ENCODE peak calls at places on chromosomes 7 and 10, in ten cellular contexts. J, T, K, F, E, I, Z, Y, V and C are unnamed samples. For H3K4me1, the result is how much of the 10 kb centered on the place peaks cover.

GRCh38 chr10:10901906-10902305 is 115.8 kb upstream of the CELF2 start:
- DNase-seq in J (no peak), T (no peak), K (no peak), F (no peak), E (no peak), I (no peak), Z (no peak), Y (no peak), V (no peak), C (no peak)

GRCh38 chr7:44967571-44968446 is 11.0 kb downstream of the MYO1G start:
- DNase-seq in J (no peak), T (no peak), K (no peak), F (no peak), E (peak), I (peak), Z (no peak), Y (peak), V (no peak), C (no peak)

GRCh38 chr10:125595911-125596310 is 87.1 kb downstream of the TEX36 start:
- DNase-seq in J (no peak), T (no peak), K (no peak), F (no peak), E (no peak), I (no peak), Z (no peak), Y (no peak), V (no peak), C (no peak)

GRCh38 chr10:88292185-88292514 is 291.0 kb downstream of the RNLS start:
- DNase-seq in J (no peak), T (no peak), K (peak), F (no peak), E (no peak), I (no peak), Z (no peak), Y (no peak), V (no peak), C (no peak)

GRCh38 chr7:20737840-20738448 is 48.7 kb downstream of the SP8 start:
- DNase-seq in J (no peak), T (no peak), K (no peak), F (no peak), E (no peak), I (no peak), Z (no peak), Y (no peak), V (no peak), C (no peak)

GRCh38 chr10:79044036-79044664 is 24.6 kb upstream of the ZMIZ1 start:
- DNase-seq in J (peak), T (no peak), K (no peak), F (no peak), E (no peak), I (no peak), Z (no peak), Y (peak), V (no peak), C (no peak)

GRCh38 chr7:5591547-5591899 is 167.9 kb upstream of the TNRC18 start:
- DNase-seq in J (no peak), T (peak), K (no peak), F (no peak), E (no peak), I (peak), Z (no peak), Y (no peak), V (no peak), C (no peak)

GRCh38 chr10:110388682-110389052 is 83.9 kb upstream of the SMNDC1 start:
- DNase-seq in J (no peak), T (no peak), K (no peak), F (no peak), E (no peak), I (no peak), Z (no peak), Y (no peak), V (no peak), C (no peak)

GRCh38 chr7:33814400-33814799 is 90.9 kb upstream of the BMPER start:
- DNase-seq in J (no peak), T (no peak), K (no peak), F (no peak), E (no peak), I (peak), Z (no peak), Y (no peak), V (no peak), C (no peak)

GRCh38 chr7:138848056-138848975 is 50.3 kb upstream of the ATP6V0A4 start:
- DNase-seq in J (no peak), T (no peak), K (no peak), F (no peak), E (no peak), I (no peak), Z (no peak), Y (no peak), V (no peak), C (no peak)

GRCh38 chr7:22427122-22427503 is 70.2 kb upstream of the RAPGEF5 start:
- DNase-seq in J (no peak), T (no peak), K (no peak), F (no peak), E (no peak), I (no peak), Z (no peak), Y (no peak), V (no peak), C (no peak)

GRCh38 chr10:119339099-119339498 is 131.7 kb downstream of the GRK5 start:
- DNase-seq in J (no peak), T (no peak), K (no peak), F (no peak), E (no peak), I (no peak), Z (no peak), Y (no peak), V (no peak), C (no peak)

GRCh38 chr10:97531401-97531985 is 32.8 kb downstream of the UBTD1 start:
- DNase-seq in J (no peak), T (no peak), K (no peak), F (no peak), E (no peak), I (peak), Z (no peak), Y (no peak), V (no peak), C (no peak)

GRCh38 chr7:40979296-40979695 is 723.6 kb downstream of the INHBA start:
- DNase-seq in J (no peak), T (no peak), K (no peak), F (no peak), E (no peak), I (no peak), Z (no peak), Y (no peak), V (no peak), C (no peak)

GRCh38 chr7:106504620-106505019 is 156.3 kb downstream of the CCDC71L start:
- DNase-seq in J (no peak), T (no peak), K (no peak), F (no peak), E (no peak), I (no peak), Z (no peak), Y (no peak), V (no peak), C (no peak)

GRCh38 chr10:16049775-16050174 is 189.5 kb upstream of the MINDY3 start:
- DNase-seq in J (no peak), T (no peak), K (no peak), F (no peak), E (no peak), I (no peak), Z (no peak), Y (no peak), V (no peak), C (no peak)

GRCh38 chr7:52726986-52727385 is 308.4 kb upstream of the POM121L12 start:
- DNase-seq in J (no peak), T (no peak), K (no peak), F (no peak), E (no peak), I (no peak), Z (no peak), Y (no peak), V (no peak), C (no peak)

GRCh38 chr7:50640779-50641178 is 75.6 kb upstream of the DDC start:
- DNase-seq in J (no peak), T (no peak), K (no peak), F (no peak), E (no peak), I (no peak), Z (no peak), Y (no peak), V (no peak), C (peak)

GRCh38 chr7:112880786-112881418 is 90.7 kb upstream of the TMEM168 start:
- DNase-seq in J (no peak), T (no peak), K (no peak), F (no peak), E (no peak), I (no peak), Z (no peak), Y (no peak), V (no peak), C (no peak)

GRCh38 chr10:77533887-77534278 is 103.7 kb downstream of the KCNMA1 start:
- DNase-seq in J (no peak), T (peak), K (no peak), F (no peak), E (no peak), I (no peak), Z (no peak), Y (no peak), V (no peak), C (no peak)

GRCh38 chr10:114908896-114909295 is 29.1 kb upstream of the TRUB1 start:
- DNase-seq in J (no peak), T (peak), K (no peak), F (no peak), E (no peak), I (no peak), Z (peak), Y (no peak), V (no peak), C (no peak)

GRCh38 chr10:860519-860918 is 71.0 kb downstream of the LARP4B start:
- DNase-seq in J (no peak), T (no peak), K (no peak), F (no peak), E (no peak), I (no peak), Z (no peak), Y (no peak), V (no peak), C (no peak)

DNA sequence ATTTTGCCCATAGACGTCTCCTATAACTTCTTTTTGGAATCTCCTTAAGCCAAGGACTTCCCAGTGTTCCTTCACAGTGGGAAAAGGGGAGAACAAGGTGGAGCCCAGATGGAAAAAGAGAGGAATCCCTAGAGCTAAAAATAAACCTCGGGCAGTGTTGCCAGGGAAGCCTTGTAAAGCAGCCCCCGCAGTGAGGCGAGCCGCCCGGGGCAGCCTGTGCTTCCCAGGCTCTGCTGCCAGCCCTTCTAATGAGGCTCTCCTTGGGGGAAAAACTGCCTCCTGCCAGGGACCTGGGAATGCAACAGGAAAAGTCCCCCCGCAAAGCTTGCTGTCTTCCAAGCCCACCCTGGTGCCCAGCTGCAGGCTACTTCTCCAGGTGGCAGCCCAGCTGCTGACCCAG is 71.7 kb downstream of the SH3PXD2A start:
- DNase-seq in J (no peak), T (no peak), K (no peak), F (no peak), E (no peak), I (no peak), Z (no peak), Y (no peak), V (no peak), C (no peak)
- H3K4me1 ChIP-seq in J (half or more), T (under half), K (under half), F (under half), E (under half), I (under half), Z (under half), Y (under half), V (half or more), C (under half)

GRCh38 chr10:30722956-30723355 is 93.4 kb upstream of the LYZL2 start:
- DNase-seq in J (no peak), T (no peak), K (peak), F (no peak), E (no peak), I (no peak), Z (no peak), Y (no peak), V (no peak), C (no peak)
- TF ChIP-seq CTCF in J (no peak), T (no peak), K (no peak), F (no peak), E (no peak), I (no peak), Z (no peak), Y (no peak), V (no peak), C (no peak)

GRCh38 chr10:29615195-29615594 is 19.6 kb downstream of the SVIL start:
- DNase-seq in J (no peak), T (no peak), K (no peak), F (no peak), E (no peak), I (no peak), Z (no peak), Y (no peak), V (no peak), C (no peak)
- H3K4me1 ChIP-seq in J (half or more), T (under half), K (under half), F (under half), E (under half), I (under half), Z (under half), Y (under half), V (under half), C (under half)

DNA sequence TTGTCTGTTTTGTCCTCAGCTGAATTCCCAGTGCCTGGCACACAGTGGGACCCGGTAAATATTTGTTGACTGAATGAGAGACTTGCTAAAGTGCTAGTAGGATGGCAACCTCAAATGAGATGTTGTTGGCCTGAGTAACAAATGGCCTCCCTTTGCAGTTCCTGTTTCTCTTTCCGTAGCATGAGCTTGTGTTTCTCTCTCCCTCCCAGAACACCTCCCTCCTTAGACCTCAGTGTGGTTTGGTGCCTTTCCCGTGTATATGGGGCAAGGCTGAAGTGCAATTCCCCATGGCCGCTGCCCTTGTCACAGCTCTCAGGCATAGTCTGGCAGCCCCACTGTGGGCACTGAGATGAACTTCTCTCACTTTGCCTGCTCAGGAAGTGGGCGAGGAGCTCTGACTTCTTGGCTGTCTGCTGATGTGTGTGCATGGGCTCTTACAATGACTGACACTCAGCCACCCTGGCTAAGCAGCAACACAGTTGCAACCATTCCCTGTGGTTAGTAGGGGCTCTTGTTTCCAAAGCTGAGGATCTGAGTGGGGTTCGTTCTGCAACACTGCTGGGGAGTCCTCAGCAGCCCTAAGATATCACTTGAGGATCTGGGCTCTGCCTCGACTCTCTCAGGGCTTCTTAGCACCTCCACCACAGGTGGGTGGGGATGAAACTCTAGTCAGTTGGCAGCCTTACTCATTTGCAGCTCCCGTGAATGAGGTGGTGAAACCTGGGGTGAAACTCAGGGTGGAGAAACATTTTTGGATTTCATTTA is 136.1 kb downstream of the ICA1 start:
- DNase-seq in J (no peak), T (no peak), K (peak), F (peak), E (peak), I (no peak), Z (no peak), Y (peak), V (no peak), C (no peak)
- TF ChIP-seq CTCF in J (no peak), T (no peak), K (no peak), F (no peak), E (no peak), I (no peak), Z (no peak), Y (no peak), V (no peak), C (no peak)

GRCh38 chr10:128065881-128066534 is 60.2 kb downstream of the MKI67 start:
- DNase-seq in J (no peak), T (no peak), K (no peak), F (no peak), E (no peak), I (no peak), Z (no peak), Y (peak), V (peak), C (no peak)

GRCh38 chr10:128064615-128065580 is 61.3 kb downstream of the MKI67 start:
- DNase-seq in J (peak), T (no peak), K (peak), F (peak), E (no peak), I (peak), Z (peak), Y (peak), V (peak), C (peak)

GRCh38 chr10:128062331-128062730 is 63.9 kb downstream of the MKI67 start:
- DNase-seq in J (no peak), T (no peak), K (peak), F (no peak), E (no peak), I (no peak), Z (no peak), Y (peak), V (peak), C (no peak)

GRCh38 chr10:128062837-128063563 is 63.2 kb downstream of the MKI67 start:
- DNase-seq in J (no peak), T (no peak), K (peak), F (no peak), E (peak), I (peak), Z (no peak), Y (peak), V (peak), C (no peak)

GRCh38 chr10:128063736-128064614 is 62.2 kb downstream of the MKI67 start:
- DNase-seq in J (no peak), T (no peak), K (no peak), F (no peak), E (no peak), I (no peak), Z (no peak), Y (peak), V (peak), C (no peak)
- H3K4me1 ChIP-seq in J (under half), T (under half), K (half or more), F (under half), E (under half), I (under half), Z (under half), Y (under half), V (under half), C (under half)

GRCh38 chr10:84424731-84425165 is 96.4 kb downstream of the CCSER2 start:
- DNase-seq in J (peak), T (peak), K (no peak), F (peak), E (peak), I (peak), Z (peak), Y (peak), V (peak), C (peak)

GRCh38 chr10:84432891-84433290 is 104.5 kb downstream of the CCSER2 start:
- DNase-seq in J (no peak), T (peak), K (no peak), F (no peak), E (no peak), I (no peak), Z (no peak), Y (no peak), V (no peak), C (no peak)

GRCh38 chr10:84428711-84429110 is 100.3 kb downstream of the CCSER2 start:
- DNase-seq in J (no peak), T (no peak), K (no peak), F (no peak), E (no peak), I (peak), Z (no peak), Y (no peak), V (no peak), C (no peak)

GRCh38 chr10:84427903-84428650 is 99.7 kb downstream of the CCSER2 start:
- DNase-seq in J (no peak), T (peak), K (no peak), F (no peak), E (peak), I (peak), Z (no peak), Y (no peak), V (no peak), C (no peak)

GRCh38 chr10:84429926-84430520 is 101.6 kb downstream of the CCSER2 start:
- DNase-seq in J (peak), T (peak), K (peak), F (peak), E (peak), I (peak), Z (peak), Y (peak), V (no peak), C (peak)
- TF ChIP-seq CTCF in J (peak), T (peak), K (peak), F (peak), E (peak), I (peak), Z (peak), Y (peak), V (peak), C (no peak)

GRCh38 chr7:24842449-24843241 is 85.4 kb upstream of the GSDME start:
- DNase-seq in J (no peak), T (peak), K (peak), F (no peak), E (no peak), I (peak), Z (no peak), Y (no peak), V (no peak), C (no peak)

GRCh38 chr7:24840543-24840942 is 83.3 kb upstream of the GSDME start:
- DNase-seq in J (no peak), T (no peak), K (no peak), F (no peak), E (no peak), I (no peak), Z (no peak), Y (no peak), V (no peak), C (no peak)

GRCh38 chr7:24843821-24844449 is 86.7 kb upstream of the GSDME start:
- DNase-seq in J (no peak), T (no peak), K (peak), F (no peak), E (no peak), I (no peak), Z (no peak), Y (no peak), V (no peak), C (no peak)

GRCh38 chr7:24847754-24848153 is 90.5 kb upstream of the GSDME start:
- DNase-seq in J (no peak), T (no peak), K (no peak), F (no peak), E (no peak), I (no peak), Z (no peak), Y (no peak), V (no peak), C (no peak)

GRCh38 chr7:24842029-24842428 is 84.8 kb upstream of the GSDME start:
- DNase-seq in J (no peak), T (no peak), K (no peak), F (no peak), E (no peak), I (no peak), Z (no peak), Y (no peak), V (no peak), C (no peak)
- H3K4me1 ChIP-seq in J (under half), T (under half), K (half or more), F (under half), E (under half), I (under half), Z (under half), Y (under half), V (under half), C (under half)

DNA sequence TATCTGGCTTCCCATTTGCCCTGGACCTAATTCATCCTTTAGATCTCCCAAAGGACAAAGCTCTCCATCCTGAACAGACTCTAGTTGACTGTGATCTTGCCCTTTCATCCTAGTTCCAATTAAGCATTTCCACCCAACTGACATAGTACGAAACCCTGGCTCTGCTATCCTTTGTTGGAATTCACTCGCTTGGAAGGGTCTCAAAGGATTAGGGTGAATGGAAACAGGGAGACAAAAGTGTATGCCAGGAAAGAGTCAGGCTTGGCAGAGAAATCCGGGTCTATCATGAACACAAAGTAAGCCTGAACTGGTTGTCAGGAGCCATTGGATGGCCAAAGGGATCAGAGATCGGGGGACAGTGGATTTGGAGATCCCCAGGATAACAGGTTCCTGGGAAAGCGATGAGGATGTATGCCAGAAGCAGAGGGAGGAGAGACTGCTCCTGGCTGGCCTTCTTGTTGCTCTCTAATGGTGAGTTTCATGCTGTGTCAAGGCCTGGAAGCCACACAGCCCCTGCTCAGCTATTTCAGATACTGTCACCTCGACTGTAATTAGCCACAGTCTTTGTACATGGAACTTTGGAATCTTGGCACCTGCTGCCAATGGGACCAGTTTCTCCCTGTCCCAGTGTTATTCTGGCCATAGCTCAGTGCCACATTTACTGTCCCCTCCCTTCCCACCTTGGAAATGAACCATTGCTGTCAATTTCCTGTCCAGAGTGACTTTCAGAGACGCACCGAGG is 1168.7 kb upstream of the AUTS2 start:
- DNase-seq in J (no peak), T (no peak), K (no peak), F (no peak), E (no peak), I (no peak), Z (no peak), Y (no peak), V (no peak), C (no peak)
- TF ChIP-seq CTCF in J (no peak), T (no peak), K (no peak), F (no peak), E (no peak), I (no peak), Z (no peak), Y (no peak), V (no peak), C (no peak)

GRCh38 chr10:122132331-122132755 is 138.8 kb upstream of the BTBD16 start:
- DNase-seq in J (no peak), T (no peak), K (no peak), F (no peak), E (peak), I (no peak), Z (no peak), Y (no peak), V (no peak), C (no peak)
- H3K4me1 ChIP-seq in J (half or more), T (under half), K (under half), F (under half), E (half or more), I (under half), Z (under half), Y (under half), V (under half), C (under half)

GRCh38 chr7:43341132-43341531 is 228.7 kb downstream of the HECW1 start:
- DNase-seq in J (no peak), T (no peak), K (no peak), F (no peak), E (no peak), I (no peak), Z (no peak), Y (no peak), V (no peak), C (no peak)
- TF ChIP-seq CTCF in J (no peak), T (no peak), K (no peak), F (no peak), E (no peak), I (no peak), Z (no peak), Y (no peak), V (no peak), C (no peak)